ENCODE peak calls at places on chromosome 2, in four cellular contexts. M is fibroblast of lung; J is CD4-positive, alpha-beta memory T cell; E is uterus. A is an unnamed sample.

GRCh38 chr2:148814853-148815419 is 60.1 kb upstream of the KIF5C start:
- DNase-seq in M (peak; percentile 17), J (no peak), E (no peak), A (no peak)

GRCh38 chr2:166088634-166089033 is 39.2 kb downstream of the SCN1A start:
- DNase-seq in M (peak; percentile 79), J (no peak), E (no peak), A (no peak)

GRCh38 chr2:8872821-8873432 is 35.5 kb upstream of the KIDINS220 start:
- DNase-seq in M (peak; percentile 79), J (no peak), E (no peak), A (no peak)

GRCh38 chr2:230869691-230870543 is 5.2 kb downstream of the ITM2C start:
- DNase-seq in M (no peak), J (no peak), E (no peak), A (no peak)

GRCh38 chr2:72204156-72204781 is 56.6 kb upstream of the CYP26B1 start:
- DNase-seq in M (peak; percentile 61), J (no peak), E (no peak), A (no peak)

GRCh38 chr2:225097035-225097434 is 54.8 kb upstream of the DOCK10 start:
- DNase-seq in M (peak; percentile 77), J (no peak), E (no peak), A (no peak)

GRCh38 chr2:16628316-16628715 is 37.3 kb downstream of the CYRIA start:
- DNase-seq in M (no peak), J (no peak), E (no peak), A (no peak)

GRCh38 chr2:189285962-189286648 is 106.5 kb upstream of the COL5A2 start:
- DNase-seq in M (peak; percentile 93), J (no peak), E (no peak), A (no peak)

GRCh38 chr2:147756103-147756502 is 88.7 kb upstream of the ACVR2A start:
- DNase-seq in M (no peak), J (no peak), E (no peak), A (no peak)

GRCh38 chr2:143617803-143618415 is 488.7 kb downstream of the ARHGAP15 start:
- DNase-seq in M (no peak), J (no peak), E (no peak), A (no peak)
- H3K27ac ChIP-seq in M (no peak overlapping the region), J (no peak overlapping the region), E (no peak overlapping the region), A (no peak overlapping the region)

GRCh38 chr2:219638948-219639341 is 11.5 kb downstream of the SLC4A3 start:
- DNase-seq in M (no peak), J (no peak), E (no peak), A (no peak)

GRCh38 chr2:219638217-219638947 is 11.0 kb downstream of the SLC4A3 start:
- DNase-seq in M (no peak), J (no peak), E (no peak), A (no peak)

GRCh38 chr2:219636144-219636915 is 8.9 kb downstream of the SLC4A3 start:
- DNase-seq in M (no peak), J (no peak), E (no peak), A (no peak)

GRCh38 chr2:219636941-219637841 is 9.8 kb downstream of the SLC4A3 start:
- DNase-seq in M (no peak), J (no peak), E (no peak), A (no peak)

DNA sequence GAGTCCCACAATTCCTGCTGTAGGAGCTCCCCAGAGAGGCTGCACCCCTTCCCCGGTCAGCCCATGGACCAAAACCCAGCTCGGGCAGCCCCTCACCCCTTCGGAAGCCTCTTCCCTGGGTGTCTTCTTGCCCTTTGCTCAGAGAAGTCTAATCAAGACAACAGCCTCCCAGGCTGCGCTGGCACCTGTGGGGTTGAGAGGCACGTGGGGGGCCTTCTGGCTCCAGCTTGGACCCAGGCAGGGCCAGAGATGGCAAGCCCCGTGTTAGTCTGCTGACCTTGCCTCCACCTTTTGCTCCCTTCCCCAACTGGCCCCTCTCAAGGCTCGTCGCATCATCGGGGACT is 10.4 kb downstream of the SLC4A3 start:
- DNase-seq in M (no peak), J (no peak), E (no peak), A (no peak)
- H3K36me3 ChIP-seq in M (no peaks in the 10 kb centered on the region), J (no peaks in the 10 kb centered on the region), E (no peaks in the 10 kb centered on the region), A (no peaks in the 10 kb centered on the region)

GRCh38 chr2:62459672-62460071 is 46.3 kb downstream of the TMEM17 start:
- DNase-seq in M (no peak), J (no peak), E (no peak), A (no peak)
- H3K27ac ChIP-seq in M (no peak overlapping the region), J (no peak overlapping the region), E (no peak overlapping the region), A (no peak overlapping the region)

GRCh38 chr2:127479219-127479825 is 47.0 kb downstream of the IWS1 start:
- DNase-seq in M (peak; percentile 81), J (no peak), E (no peak), A (no peak)

GRCh38 chr2:127479866-127480743 is 46.2 kb downstream of the IWS1 start:
- DNase-seq in M (no peak), J (no peak), E (no peak), A (no peak)

GRCh38 chr2:127485694-127486071 is 40.6 kb downstream of the IWS1 start:
- DNase-seq in M (no peak), J (no peak), E (no peak), A (no peak)

GRCh38 chr2:127485051-127485693 is 41.1 kb downstream of the IWS1 start:
- DNase-seq in M (no peak), J (no peak), E (no peak), A (no peak)

GRCh38 chr2:127482031-127482430 is 44.3 kb downstream of the IWS1 start:
- DNase-seq in M (no peak), J (no peak), E (no peak), A (no peak)
- H3K36me3 ChIP-seq in M (peaks cover 14% of the 10 kb centered on the region), J (peaks cover 45% of the 10 kb centered on the region), E (no peaks in the 10 kb centered on the region), A (peaks cover 31% of the 10 kb centered on the region)

DNA sequence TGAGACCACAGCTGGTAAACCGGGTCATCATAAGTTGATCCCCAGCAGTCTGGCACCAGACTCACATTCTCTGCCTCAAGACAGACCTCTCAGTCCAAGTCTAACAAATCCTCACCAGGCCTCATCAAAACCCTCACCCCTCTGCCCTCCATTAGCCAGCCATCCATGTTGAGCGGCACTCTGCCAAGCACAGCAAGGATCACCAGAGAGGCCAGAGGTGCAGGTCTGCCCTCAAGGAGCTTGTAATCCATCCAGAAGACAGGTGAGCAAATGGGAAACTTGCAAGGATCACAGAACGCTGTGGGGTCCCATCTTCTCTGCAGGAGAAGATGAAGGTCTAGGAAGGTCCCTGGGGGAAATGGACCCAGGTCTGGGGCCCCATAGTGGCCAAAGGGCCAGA is 63.6 kb downstream of the TNS1 start:
- DNase-seq in M (no peak), J (no peak), E (no peak), A (no peak)
- H3K27ac ChIP-seq in M (no peak overlapping the region), J (no peak overlapping the region), E (peak overlapping the region; percentile 97), A (no peak overlapping the region)

DNA sequence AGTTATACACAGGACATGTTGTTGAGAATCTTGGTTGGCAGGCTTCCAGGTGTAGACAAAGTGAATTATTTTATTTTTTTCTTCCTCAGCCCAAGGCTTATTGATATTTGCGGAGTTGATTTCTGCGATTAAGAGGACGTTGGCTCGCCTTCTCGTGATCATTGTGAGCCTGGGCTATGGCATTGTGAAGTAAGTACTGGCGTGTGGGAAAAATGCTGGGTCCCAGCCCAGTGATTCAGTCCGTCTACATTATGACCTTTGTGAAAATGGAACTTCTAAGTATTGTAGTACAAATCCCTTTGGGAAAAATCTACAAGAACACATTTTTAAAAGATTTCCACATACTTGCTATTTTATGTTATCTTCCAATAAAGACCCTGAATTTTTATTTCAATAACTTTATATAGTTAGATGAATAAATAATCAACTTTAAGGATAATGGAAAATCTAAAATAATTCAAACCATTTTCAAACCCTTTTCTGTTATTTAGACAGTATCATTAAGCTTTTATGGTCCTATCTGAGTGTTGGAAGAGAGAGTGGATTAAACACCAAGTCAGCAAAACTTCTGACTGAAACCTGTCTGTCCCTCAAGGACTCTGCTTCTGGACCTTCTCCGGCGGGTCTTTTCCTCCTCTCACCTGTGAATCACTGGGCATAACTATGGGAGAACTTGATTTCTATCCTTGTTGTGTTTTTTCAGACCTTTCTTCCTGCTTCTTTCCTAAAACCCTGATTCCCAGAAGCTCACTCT is 31.0 kb downstream of the TMEM87B start:
- DNase-seq in M (no peak), J (no peak), E (peak; percentile 41), A (no peak)
- H3K36me3 ChIP-seq in M (peaks cover 20% of the 10 kb centered on the region), J (peaks cover 66% of the 10 kb centered on the region), E (no peaks in the 10 kb centered on the region), A (peaks cover 38% of the 10 kb centered on the region)